ENCODE peak calls at places on chromosomes 12 and 14, in five cellular contexts. One of them, this sample, is unnamed.
A peak's percentile ranks its signal among the peaks of the same experiment; 100 is the strongest.

GRCh38 chr14:60691383-60692113 is 32.6 kb downstream of the SIX4 start:
- DNase-seq in lung: no peak
- DNase-seq in heart left ventricle: no peak
- DNase-seq in fibroblast of mammary gland: no peak
- DNase-seq in spleen: no peak
- DNase-seq in this sample: no peak

GRCh38 chr12:125128380-125128779 is 63.1 kb downstream of the AACS start:
- DNase-seq in lung: no peak
- DNase-seq in heart left ventricle: no peak
- DNase-seq in fibroblast of mammary gland: no peak
- DNase-seq in spleen: no peak
- DNase-seq in this sample: no peak

GRCh38 chr14:23513005-23513412 is 38.6 kb downstream of the ZFHX2 start:
- DNase-seq in lung: no peak
- DNase-seq in heart left ventricle: no peak
- DNase-seq in fibroblast of mammary gland: no peak
- DNase-seq in spleen: no peak
- DNase-seq in this sample: no peak

GRCh38 chr12:2163172-2163927 is 110.6 kb downstream of the CACNA1C start:
- DNase-seq in lung: peak; percentile 57
- DNase-seq in heart left ventricle: peak; percentile 94
- DNase-seq in fibroblast of mammary gland: peak; percentile 99
- DNase-seq in spleen: no peak
- DNase-seq in this sample: no peak

GRCh38 chr14:68526420-68527105 is 266.3 kb downstream of the ZFP36L1 start:
- DNase-seq in lung: peak; percentile 67
- DNase-seq in heart left ventricle: peak; percentile 69
- DNase-seq in fibroblast of mammary gland: no peak
- DNase-seq in spleen: no peak
- DNase-seq in this sample: peak; percentile 53

GRCh38 chr12:120397827-120398563 is 29.0 kb upstream of the MSI1 start:
- DNase-seq in lung: no peak
- DNase-seq in heart left ventricle: no peak
- DNase-seq in fibroblast of mammary gland: no peak
- DNase-seq in spleen: no peak
- DNase-seq in this sample: no peak

GRCh38 chr14:73358187-73358586 is 100.2 kb downstream of the NUMB start:
- DNase-seq in lung: no peak
- DNase-seq in heart left ventricle: no peak
- DNase-seq in fibroblast of mammary gland: no peak
- DNase-seq in spleen: no peak
- DNase-seq in this sample: no peak

GRCh38 chr12:113831016-113831415 is 135.1 kb downstream of the RBM19 start:
- DNase-seq in lung: no peak
- DNase-seq in heart left ventricle: no peak
- DNase-seq in fibroblast of mammary gland: peak; percentile 8
- DNase-seq in spleen: no peak
- DNase-seq in this sample: no peak

GRCh38 chr14:101715209-101716076 is 46.1 kb upstream of the PPP2R5C start:
- DNase-seq in lung: peak; percentile 26
- DNase-seq in heart left ventricle: no peak
- DNase-seq in fibroblast of mammary gland: no peak
- DNase-seq in spleen: no peak
- DNase-seq in this sample: peak; percentile 77

GRCh38 chr12:116592116-116592637 is 33.0 kb downstream of the MAP1LC3B2 start:
- DNase-seq in lung: peak; percentile 72
- DNase-seq in heart left ventricle: no peak
- DNase-seq in fibroblast of mammary gland: no peak
- DNase-seq in spleen: peak; percentile 65
- DNase-seq in this sample: no peak

GRCh38 chr12:58206876-58207275 is 265.5 kb downstream of the ATP23 start:
- DNase-seq in lung: no peak
- DNase-seq in heart left ventricle: no peak
- DNase-seq in fibroblast of mammary gland: no peak
- DNase-seq in spleen: no peak
- DNase-seq in this sample: no peak

GRCh38 chr14:88983755-88984154 is 159.3 kb downstream of the TTC8 start:
- DNase-seq in lung: no peak
- DNase-seq in heart left ventricle: no peak
- DNase-seq in fibroblast of mammary gland: peak; percentile 95
- DNase-seq in spleen: no peak
- DNase-seq in this sample: no peak

GRCh38 chr14:85415015-85415712 is 114.8 kb upstream of the FLRT2 start:
- DNase-seq in lung: peak; percentile 40
- DNase-seq in heart left ventricle: peak; percentile 43
- DNase-seq in fibroblast of mammary gland: peak; percentile 99
- DNase-seq in spleen: no peak
- DNase-seq in this sample: no peak

GRCh38 chr12:95963104-95963503 is 20.0 kb downstream of the AMDHD1 start:
- DNase-seq in lung: no peak
- DNase-seq in heart left ventricle: no peak
- DNase-seq in fibroblast of mammary gland: no peak
- DNase-seq in spleen: no peak
- DNase-seq in this sample: no peak

GRCh38 chr12:107402041-107403022 is 283.3 kb upstream of the PWP1 start:
- DNase-seq in lung: peak; percentile 30
- DNase-seq in heart left ventricle: no peak
- DNase-seq in fibroblast of mammary gland: peak; percentile 61
- DNase-seq in spleen: no peak
- DNase-seq in this sample: no peak
- TF ChIP-seq CTCF in lung: peak; percentile 36
- TF ChIP-seq CTCF in heart left ventricle: peak; percentile 55
- TF ChIP-seq CTCF in fibroblast of mammary gland: peak; percentile 64
- TF ChIP-seq CTCF in spleen: peak; percentile 44
- TF ChIP-seq CTCF in this sample: peak; percentile 57

GRCh38 chr12:85237320-85237719 is 42.7 kb upstream of the ALX1 start:
- DNase-seq in lung: no peak
- DNase-seq in heart left ventricle: no peak
- DNase-seq in fibroblast of mammary gland: no peak
- DNase-seq in spleen: no peak
- DNase-seq in this sample: no peak
- TF ChIP-seq CTCF in lung: no peak
- TF ChIP-seq CTCF in heart left ventricle: no peak
- TF ChIP-seq CTCF in fibroblast of mammary gland: no peak
- TF ChIP-seq CTCF in spleen: no peak
- TF ChIP-seq CTCF in this sample: no peak

GRCh38 chr12:82625523-82625922 is 61.2 kb upstream of the TMTC2 start:
- DNase-seq in lung: no peak
- DNase-seq in heart left ventricle: no peak
- DNase-seq in fibroblast of mammary gland: no peak
- DNase-seq in spleen: no peak
- DNase-seq in this sample: no peak

GRCh38 chr12:82627799-82628198 is 58.9 kb upstream of the TMTC2 start:
- DNase-seq in lung: no peak
- DNase-seq in heart left ventricle: no peak
- DNase-seq in fibroblast of mammary gland: peak; percentile 28
- DNase-seq in spleen: no peak
- DNase-seq in this sample: no peak
- TF ChIP-seq CTCF in lung: no peak
- TF ChIP-seq CTCF in heart left ventricle: no peak
- TF ChIP-seq CTCF in fibroblast of mammary gland: peak; percentile 40
- TF ChIP-seq CTCF in spleen: no peak
- TF ChIP-seq CTCF in this sample: peak; percentile 48

GRCh38 chr14:104776961-104777807 is 18.4 kb downstream of the AKT1 start:
- DNase-seq in lung: no peak
- DNase-seq in heart left ventricle: no peak
- DNase-seq in fibroblast of mammary gland: no peak
- DNase-seq in spleen: no peak
- DNase-seq in this sample: no peak
- TF ChIP-seq CTCF in lung: no peak
- TF ChIP-seq CTCF in heart left ventricle: no peak
- TF ChIP-seq CTCF in fibroblast of mammary gland: no peak
- TF ChIP-seq CTCF in spleen: no peak
- TF ChIP-seq CTCF in this sample: no peak

DNA sequence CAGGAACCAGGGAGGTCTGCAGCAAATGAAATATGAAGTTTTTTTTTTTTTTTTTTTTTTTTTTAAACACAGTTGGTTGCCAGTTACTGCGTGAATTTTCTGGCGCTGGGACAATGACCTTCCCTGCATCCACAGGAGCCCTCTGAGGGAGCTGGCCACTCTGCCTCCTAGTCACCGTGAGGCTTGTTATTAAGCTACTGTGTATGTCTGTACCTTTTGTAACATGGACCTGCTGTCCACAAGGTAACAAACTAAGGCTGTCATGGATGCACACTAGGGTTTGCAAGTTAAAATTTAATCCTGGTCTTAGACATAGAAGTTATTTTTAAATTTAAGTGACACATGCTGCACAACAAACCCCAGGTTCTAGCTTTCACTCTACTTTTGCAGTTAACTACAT is 211.0 kb downstream of the SSPN start:
- DNase-seq in lung: no peak
- DNase-seq in heart left ventricle: no peak
- DNase-seq in fibroblast of mammary gland: no peak
- DNase-seq in spleen: no peak
- DNase-seq in this sample: no peak
- TF ChIP-seq CTCF in lung: no peak
- TF ChIP-seq CTCF in heart left ventricle: no peak
- TF ChIP-seq CTCF in fibroblast of mammary gland: no peak
- TF ChIP-seq CTCF in spleen: no peak
- TF ChIP-seq CTCF in this sample: no peak

GRCh38 chr12:42483534-42483857 is 106.0 kb downstream of the PRICKLE1 start:
- DNase-seq in lung: no peak
- DNase-seq in heart left ventricle: peak; percentile 57
- DNase-seq in fibroblast of mammary gland: no peak
- DNase-seq in spleen: peak; percentile 89
- DNase-seq in this sample: no peak
- TF ChIP-seq CTCF in lung: no peak
- TF ChIP-seq CTCF in heart left ventricle: no peak
- TF ChIP-seq CTCF in fibroblast of mammary gland: no peak
- TF ChIP-seq CTCF in spleen: no peak
- TF ChIP-seq CTCF in this sample: no peak

GRCh38 chr12:63846249-63846967 is 1.9 kb downstream of the SRGAP1 start:
- DNase-seq in lung: no peak
- DNase-seq in heart left ventricle: no peak
- DNase-seq in fibroblast of mammary gland: peak; percentile 25
- DNase-seq in spleen: no peak
- DNase-seq in this sample: no peak
- TF ChIP-seq CTCF in lung: no peak
- TF ChIP-seq CTCF in heart left ventricle: no peak
- TF ChIP-seq CTCF in fibroblast of mammary gland: no peak
- TF ChIP-seq CTCF in spleen: no peak
- TF ChIP-seq CTCF in this sample: no peak